ENCODE peak calls at places on chromosomes 5 and 9, in nine cellular contexts. L, Y, C, U, E, X, I, G and Z are unnamed samples.

GRCh38 chr5:104635216-104635615 is 1072.6 kb upstream of the NUDT12 start:
- DNase-seq in G (no peak), I (no peak), Y (no peak), E (no peak), X (no peak), U (no peak), L (no peak), C (no peak), Z (no peak)

GRCh38 chr9:12961276-12961809 is 186.5 kb downstream of the LURAP1L start:
- DNase-seq in X (no peak), U (no peak), Y (no peak), C (no peak), G (no peak), L (no peak), E (no peak), I (no peak), Z (no peak)

GRCh38 chr5:98816574-98817222 is 43.2 kb downstream of the RGMB start:
- DNase-seq in L (peak; percentile 11), E (no peak), X (peak; percentile 30), U (no peak), C (no peak), I (peak; percentile 36), Y (no peak), G (no peak), Z (no peak)

GRCh38 chr5:87401626-87402025 is 11.1 kb downstream of the CCNH start:
- DNase-seq in U (no peak), C (no peak), L (no peak), G (no peak), Y (no peak), I (no peak), E (no peak), X (no peak), Z (no peak)

GRCh38 chr5:64818245-64818644 is 49.5 kb downstream of the CWC27 start:
- DNase-seq in X (no peak), Y (no peak), E (no peak), I (no peak), U (no peak), C (no peak), L (peak; percentile 44), G (no peak), Z (no peak)

GRCh38 chr5:1185038-1185651 is 16.2 kb upstream of the SLC6A19 start:
- DNase-seq in Y (no peak), G (no peak), U (no peak), E (no peak), I (no peak), X (no peak), C (no peak), L (no peak), Z (no peak)

GRCh38 chr5:135031813-135032612 is 2.0 kb downstream of the PITX1 start:
- DNase-seq in E (no peak), U (no peak), G (no peak), X (no peak), I (no peak), C (no peak), L (no peak), Y (no peak), Z (no peak)

GRCh38 chr5:39400711-39401385 is 23.9 kb downstream of the DAB2 start:
- DNase-seq in C (no peak), Y (no peak), U (no peak), E (no peak), L (no peak), I (no peak), X (no peak), G (no peak), Z (no peak)

GRCh38 chr5:74767579-74767913 is 497 bp downstream of the NSA2 start:
- DNase-seq in E (no peak), U (no peak), C (no peak), I (no peak), Y (no peak), G (no peak), L (peak; percentile 53), X (no peak), Z (no peak)

GRCh38 chr9:134492281-134492691 is 149.3 kb upstream of the COL5A1 start:
- DNase-seq in G (peak; percentile 84), L (no peak), U (peak; percentile 87), E (peak; percentile 86), X (no peak), I (no peak), C (no peak), Y (no peak), Z (no peak)

GRCh38 chr9:30574355-30575151 is 1809.9 kb upstream of the ACO1 start:
- DNase-seq in X (no peak), C (no peak), L (no peak), E (no peak), I (no peak), Y (no peak), G (peak; percentile 36), U (no peak), Z (no peak)

GRCh38 chr5:45110399-45110798 is 301.7 kb downstream of the MRPS30 start:
- DNase-seq in L (no peak), X (no peak), Y (no peak), U (no peak), I (no peak), E (no peak), G (no peak), C (no peak), Z (no peak)

GRCh38 chr5:104513194-104513602 is 950.6 kb upstream of the NUDT12 start:
- DNase-seq in I (no peak), X (no peak), Y (peak; percentile 15), U (no peak), L (no peak), G (no peak), E (no peak), C (no peak), Z (no peak)

GRCh38 chr5:10391130-10391529 is 37.6 kb downstream of the MARCHF6 start:
- DNase-seq in X (no peak), U (no peak), I (no peak), G (no peak), C (no peak), Y (no peak), L (no peak), E (no peak), Z (no peak)

GRCh38 chr9:73577867-73578266 is 426.2 kb downstream of the ANXA1 start:
- DNase-seq in Y (no peak), I (peak; percentile 29), G (no peak), U (no peak), L (no peak), C (peak; percentile 74), E (no peak), X (peak; percentile 69), Z (no peak)

GRCh38 chr9:19028835-19029451 is 4.1 kb downstream of the SAXO1 start:
- DNase-seq in L (peak; percentile 72), Y (no peak), G (no peak), C (peak; percentile 73), X (peak; percentile 29), I (peak; percentile 65), U (peak; percentile 52), E (no peak), Z (peak; percentile 47)

GRCh38 chr5:163950248-163950647 is 444.8 kb downstream of the MAT2B start:
- DNase-seq in E (no peak), I (no peak), U (no peak), X (no peak), C (no peak), G (no peak), L (no peak), Y (no peak), Z (no peak)

GRCh38 chr5:33474004-33474403 is 33.2 kb downstream of the TARS1 start:
- DNase-seq in I (no peak), U (no peak), G (no peak), Y (no peak), E (no peak), C (no peak), X (no peak), L (no peak), Z (no peak)

GRCh38 chr9:137948642-137949041 is 71.1 kb downstream of the CACNA1B start:
- DNase-seq in C (no peak), I (no peak), Y (no peak), E (no peak), U (no peak), L (no peak), G (no peak), X (no peak), Z (no peak)

GRCh38 chr9:76810377-76810957 is 46.2 kb downstream of the PCA3 start:
- DNase-seq in L (peak; percentile 68), C (peak; percentile 27), U (peak; percentile 38), Y (peak; percentile 54), G (no peak), E (no peak), X (peak; percentile 28), I (peak; percentile 19), Z (no peak)

GRCh38 chr5:94367900-94368299 is 250.5 kb downstream of the KIAA0825 start:
- DNase-seq in C (no peak), X (no peak), E (no peak), I (no peak), Y (no peak), L (no peak), G (no peak), U (no peak), Z (no peak)

GRCh38 chr9:134411451-134412297 is 85.4 kb downstream of the RXRA start:
- DNase-seq in C (peak; percentile 18), Y (no peak), E (no peak), X (no peak), I (no peak), L (no peak), U (no peak), G (peak; percentile 69), Z (no peak)

GRCh38 chr5:57676228-57677098 is 193.9 kb upstream of the ACTBL2 start:
- DNase-seq in U (peak; percentile 43), C (no peak), Y (no peak), L (peak; percentile 71), E (no peak), G (no peak), X (no peak), I (no peak), Z (no peak)

GRCh38 chr5:107704686-107705389 is 34.1 kb upstream of the EFNA5 start:
- DNase-seq in C (no peak), L (peak; percentile 2), U (no peak), E (no peak), I (no peak), G (no peak), Y (no peak), X (no peak), Z (no peak)

GRCh38 chr9:6845881-6846280 is 88.1 kb downstream of the KDM4C start:
- DNase-seq in G (no peak), E (no peak), U (no peak), Y (no peak), C (no peak), X (no peak), L (no peak), I (no peak), Z (no peak)

GRCh38 chr9:121499177-121499426 is 542 bp downstream of the GGTA1 start:
- DNase-seq in E (no peak), U (no peak), G (no peak), L (no peak), I (no peak), X (no peak), C (no peak), Y (no peak), Z (peak; percentile 24)

GRCh38 chr9:123784513-123784912 is 145.4 kb downstream of the DENND1A start:
- DNase-seq in U (peak; percentile 68), E (no peak), C (no peak), G (no peak), I (no peak), X (no peak), Y (no peak), L (no peak), Z (no peak)

GRCh38 chr9:35537898-35538297 is 48.0 kb downstream of the RUSC2 start:
- DNase-seq in L (no peak), E (peak; percentile 85), C (no peak), G (peak; percentile 67), X (no peak), I (no peak), U (no peak), Y (no peak), Z (no peak)

GRCh38 chr5:96048763-96049162 is 87.1 kb upstream of the ELL2 start:
- DNase-seq in X (no peak), G (peak; percentile 33), U (no peak), I (no peak), Y (no peak), L (no peak), E (no peak), C (no peak), Z (no peak)

GRCh38 chr5:122262107-122262506 is 49.9 kb upstream of the SNCAIP start:
- DNase-seq in X (no peak), U (no peak), L (no peak), I (no peak), G (no peak), E (no peak), Y (no peak), C (no peak), Z (no peak)

GRCh38 chr5:68406344-68406743 is 190.8 kb downstream of the PIK3R1 start:
- DNase-seq in U (no peak), Y (no peak), X (no peak), G (no peak), E (no peak), I (no peak), C (no peak), L (no peak), Z (no peak)